ENCODE peak calls at places on chromosomes 3 and 15, in nine cellular contexts. F, D, G, Y, W, H, N, P and V are unnamed samples.

GRCh38 chr3:129526121-129526900 is 2.1 kb upstream of the RHO start:
- DNase-seq in Y (peak), G (peak), P (no peak), F (no peak), H (no peak), D (no peak), W (peak), N (no peak), V (peak)

GRCh38 chr3:97957617-97958311 is 14.5 kb downstream of the RIOX2 start:
- DNase-seq in N (no peak), H (no peak), W (no peak), G (no peak), Y (no peak), P (no peak), F (no peak), D (no peak), V (no peak)

GRCh38 chr3:118675305-118675704 is 359.3 kb downstream of the IGSF11 start:
- DNase-seq in D (no peak), N (no peak), P (no peak), G (no peak), Y (no peak), F (no peak), H (no peak), W (no peak), V (no peak)

GRCh38 chr3:64019271-64019670 is 4.0 kb downstream of the PSMD6 start:
- DNase-seq in W (no peak), Y (no peak), H (no peak), P (no peak), N (no peak), D (no peak), G (no peak), F (no peak), V (no peak)

GRCh38 chr3:64267774-64268604 is 42.7 kb upstream of the PRICKLE2 start:
- DNase-seq in H (peak), F (peak), D (no peak), N (no peak), G (peak), Y (no peak), W (no peak), P (no peak), V (no peak)

GRCh38 chr3:186212611-186213010 is 103.7 kb upstream of the ETV5 start:
- DNase-seq in H (no peak), D (no peak), W (no peak), F (no peak), G (no peak), P (no peak), N (no peak), Y (no peak), V (peak)

GRCh38 chr3:172918568-172919296 is 168.2 kb downstream of the ECT2 start:
- DNase-seq in P (peak), N (no peak), H (no peak), D (no peak), W (no peak), F (no peak), G (no peak), Y (no peak), V (no peak)

GRCh38 chr3:177381070-177381469 is 183.8 kb upstream of the TBL1XR1 start:
- DNase-seq in Y (no peak), P (no peak), N (no peak), H (no peak), D (no peak), W (no peak), G (no peak), F (no peak), V (no peak)

GRCh38 chr3:123471106-123471505 is 22.2 kb upstream of the ADCY5 start:
- DNase-seq in D (no peak), W (no peak), F (no peak), Y (no peak), P (no peak), N (no peak), H (no peak), G (no peak), V (no peak)

GRCh38 chr3:87977765-87978164 is 81.0 kb downstream of the CGGBP1 start:
- DNase-seq in H (no peak), P (no peak), G (no peak), W (no peak), Y (no peak), D (no peak), N (no peak), F (no peak), V (no peak)

GRCh38 chr3:57060089-57060829 is at the start of gene SPATA12:
- DNase-seq in D (peak), Y (no peak), P (peak), G (peak), W (no peak), N (no peak), H (peak), F (peak), V (no peak)

GRCh38 chr15:30065025-30065801 is 17.5 kb upstream of the GOLGA8J start:
- DNase-seq in Y (no peak), W (no peak), P (peak), F (peak), D (no peak), G (no peak), H (no peak), N (no peak), V (no peak)

GRCh38 chr3:59286791-59287531 is 237.1 kb upstream of the CFAP20DC start:
- DNase-seq in G (no peak), H (peak), D (no peak), Y (no peak), F (no peak), N (no peak), W (no peak), P (peak), V (peak)

GRCh38 chr15:35308802-35309201 is 223.7 kb upstream of the NANOGP8 start:
- DNase-seq in W (no peak), Y (no peak), P (peak), H (peak), F (peak), N (no peak), D (peak), G (no peak), V (no peak)

GRCh38 chr3:12750658-12751071 is 8.4 kb downstream of the TMEM40 start:
- DNase-seq in Y (no peak), D (peak), H (no peak), F (peak), N (no peak), P (no peak), W (no peak), G (no peak), V (no peak)

GRCh38 chr15:35691176-35691761 is 145.3 kb upstream of the DPH6 start:
- DNase-seq in N (no peak), G (no peak), W (no peak), Y (no peak), F (no peak), D (no peak), H (no peak), P (no peak), V (no peak)

GRCh38 chr3:39476783-39477182 is 9.3 kb downstream of the MOBP start:
- DNase-seq in Y (no peak), D (no peak), F (no peak), N (no peak), H (no peak), P (no peak), W (no peak), G (no peak), V (no peak)

GRCh38 chr15:74615313-74616019 is at the start of gene CLK3:
- DNase-seq in D (peak), W (peak), H (peak), Y (peak), P (peak), G (peak), F (peak), N (peak), V (peak)

GRCh38 chr3:131708216-131708615 is 205.4 kb upstream of the MRPL3 start:
- DNase-seq in D (no peak), N (no peak), G (no peak), P (no peak), W (no peak), H (no peak), F (no peak), Y (no peak), V (no peak)